ENCODE peak calls at places on chromosomes 5 and 9, in five cellular contexts. One of them, this sample, is unnamed.

GRCh38 chr9:81652058-81652457 is 37.3 kb downstream of the TLE1 start:
- DNase-seq in heart left ventricle: no peak
- DNase-seq in MM.1S: no peak
- DNase-seq in HCT116: no peak
- DNase-seq in PC-9: no peak
- DNase-seq in this sample: no peak

GRCh38 chr9:121242219-121242954 is 25.6 kb upstream of the GSN start:
- DNase-seq in heart left ventricle: no peak
- DNase-seq in MM.1S: no peak
- DNase-seq in HCT116: no peak
- DNase-seq in PC-9: no peak
- DNase-seq in this sample: no peak

GRCh38 chr9:130707225-130707976 is 13.8 kb downstream of the EXOSC2 start:
- DNase-seq in heart left ventricle: peak; percentile 77
- DNase-seq in MM.1S: peak; percentile 61
- DNase-seq in HCT116: no peak
- DNase-seq in PC-9: peak; percentile 59
- DNase-seq in this sample: no peak

GRCh38 chr5:52760695-52761366 is 26.9 kb upstream of the ITGA1 start:
- DNase-seq in heart left ventricle: no peak
- DNase-seq in MM.1S: no peak
- DNase-seq in HCT116: no peak
- DNase-seq in PC-9: no peak
- DNase-seq in this sample: no peak

GRCh38 chr5:43369651-43370050 is 42.5 kb downstream of the CCL28 start:
- DNase-seq in heart left ventricle: no peak
- DNase-seq in MM.1S: no peak
- DNase-seq in HCT116: no peak
- DNase-seq in PC-9: no peak
- DNase-seq in this sample: no peak

GRCh38 chr9:132644251-132644650 is 25.5 kb downstream of the DDX31 start:
- DNase-seq in heart left ventricle: no peak
- DNase-seq in MM.1S: no peak
- DNase-seq in HCT116: no peak
- DNase-seq in PC-9: no peak
- DNase-seq in this sample: no peak

GRCh38 chr9:70101265-70101664 is 57.6 kb downstream of the MAMDC2 start:
- DNase-seq in heart left ventricle: no peak
- DNase-seq in MM.1S: no peak
- DNase-seq in HCT116: no peak
- DNase-seq in PC-9: no peak
- DNase-seq in this sample: no peak

GRCh38 chr9:79769476-79770275 is 197.9 kb downstream of the TLE4 start:
- DNase-seq in heart left ventricle: no peak
- DNase-seq in MM.1S: no peak
- DNase-seq in HCT116: no peak
- DNase-seq in PC-9: no peak
- DNase-seq in this sample: no peak

GRCh38 chr5:90528704-90529233 is 615 bp downstream of the LYSMD3 start:
- DNase-seq in heart left ventricle: no peak
- DNase-seq in MM.1S: peak; percentile 38
- DNase-seq in HCT116: no peak
- DNase-seq in PC-9: no peak
- DNase-seq in this sample: no peak

GRCh38 chr9:9913276-9913832 is 699.4 kb downstream of the PTPRD start:
- DNase-seq in heart left ventricle: no peak
- DNase-seq in MM.1S: no peak
- DNase-seq in HCT116: no peak
- DNase-seq in PC-9: no peak
- DNase-seq in this sample: no peak

GRCh38 chr5:65867509-65868195 is 58.7 kb upstream of the ERBIN start:
- DNase-seq in heart left ventricle: no peak
- DNase-seq in MM.1S: no peak
- DNase-seq in HCT116: no peak
- DNase-seq in PC-9: no peak
- DNase-seq in this sample: no peak

GRCh38 chr5:171712616-171713015 is 73.0 kb upstream of the SMIM23 start:
- DNase-seq in heart left ventricle: no peak
- DNase-seq in MM.1S: no peak
- DNase-seq in HCT116: no peak
- DNase-seq in PC-9: no peak
- DNase-seq in this sample: peak; percentile 25

GRCh38 chr5:55234171-55234700 is 828 bp upstream of the CCNO start:
- DNase-seq in heart left ventricle: no peak
- DNase-seq in MM.1S: peak; percentile 42
- DNase-seq in HCT116: peak; percentile 12
- DNase-seq in PC-9: peak; percentile 45
- DNase-seq in this sample: no peak

GRCh38 chr5:1594336-1595106 is 70.8 kb upstream of the LPCAT1 start:
- DNase-seq in heart left ventricle: peak; percentile 85
- DNase-seq in MM.1S: no peak
- DNase-seq in HCT116: peak; percentile 74
- DNase-seq in PC-9: peak; percentile 85
- DNase-seq in this sample: no peak

GRCh38 chr9:87829756-87830155 is 52.9 kb upstream of the SPATA31E1 start:
- DNase-seq in heart left ventricle: no peak
- DNase-seq in MM.1S: no peak
- DNase-seq in HCT116: no peak
- DNase-seq in PC-9: no peak
- DNase-seq in this sample: no peak

GRCh38 chr5:24823625-24824024 is 178.8 kb upstream of the CDH10 start:
- DNase-seq in heart left ventricle: no peak
- DNase-seq in MM.1S: no peak
- DNase-seq in HCT116: no peak
- DNase-seq in PC-9: peak; percentile 95
- DNase-seq in this sample: no peak

GRCh38 chr5:90866333-90866732 is 307.7 kb downstream of the ADGRV1 start:
- DNase-seq in heart left ventricle: no peak
- DNase-seq in MM.1S: no peak
- DNase-seq in HCT116: peak; percentile 27
- DNase-seq in PC-9: no peak
- DNase-seq in this sample: no peak

DNA sequence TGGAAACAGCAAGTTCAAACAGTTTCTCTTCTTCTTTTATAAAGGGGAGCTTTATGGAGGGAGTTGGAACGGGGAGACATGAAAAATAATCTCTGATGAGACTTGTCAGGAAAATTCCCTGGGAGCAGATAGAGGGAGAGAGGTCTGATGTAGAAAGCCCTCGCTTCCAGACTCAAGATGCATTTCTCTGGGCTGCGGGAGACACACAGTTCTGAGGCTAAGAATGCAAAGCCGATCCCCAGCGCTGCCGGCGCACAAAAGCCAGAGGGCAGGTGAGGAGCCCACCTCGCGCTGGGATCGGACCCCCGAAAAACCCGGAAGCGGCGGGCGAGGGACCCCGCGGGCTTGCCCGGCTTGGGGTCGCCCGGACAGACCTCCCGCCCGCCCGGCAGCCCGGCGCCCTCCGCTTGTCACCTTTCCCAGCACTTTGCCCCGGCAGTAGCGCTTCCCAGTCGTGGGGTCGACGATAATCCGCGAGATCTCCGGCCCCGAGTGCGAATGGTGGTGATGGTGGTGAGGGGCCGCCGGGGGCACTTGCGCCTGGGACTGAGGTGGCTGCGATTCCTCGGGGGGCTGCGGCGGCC is 518 bp downstream of the PLK2 start:
- DNase-seq in heart left ventricle: peak; percentile 51
- DNase-seq in MM.1S: peak; percentile 44
- DNase-seq in HCT116: no peak
- DNase-seq in PC-9: peak; percentile 34
- DNase-seq in this sample: no peak
- H3K27ac ChIP-seq in heart left ventricle: peak overlapping the region; percentile 99
- H3K27ac ChIP-seq in MM.1S: peak overlapping the region; percentile 74
- H3K27ac ChIP-seq in HCT116: peak overlapping the region; percentile 92
- H3K27ac ChIP-seq in PC-9: peak overlapping the region; percentile 96
- H3K27ac ChIP-seq in this sample: peak overlapping the region; percentile 94

GRCh38 chr5:178077751-178078150 is 35.6 kb upstream of the N4BP3 start:
- DNase-seq in heart left ventricle: no peak
- DNase-seq in MM.1S: no peak
- DNase-seq in HCT116: no peak
- DNase-seq in PC-9: no peak
- DNase-seq in this sample: no peak

GRCh38 chr5:178078197-178078995 is 34.9 kb upstream of the N4BP3 start:
- DNase-seq in heart left ventricle: no peak
- DNase-seq in MM.1S: no peak
- DNase-seq in HCT116: no peak
- DNase-seq in PC-9: peak; percentile 89
- DNase-seq in this sample: no peak

GRCh38 chr5:178071108-178071507 is 42.2 kb upstream of the N4BP3 start:
- DNase-seq in heart left ventricle: no peak
- DNase-seq in MM.1S: no peak
- DNase-seq in HCT116: no peak
- DNase-seq in PC-9: no peak
- DNase-seq in this sample: no peak

GRCh38 chr5:178072749-178073148 is 40.6 kb upstream of the N4BP3 start:
- DNase-seq in heart left ventricle: no peak
- DNase-seq in MM.1S: no peak
- DNase-seq in HCT116: no peak
- DNase-seq in PC-9: no peak
- DNase-seq in this sample: no peak

DNA sequence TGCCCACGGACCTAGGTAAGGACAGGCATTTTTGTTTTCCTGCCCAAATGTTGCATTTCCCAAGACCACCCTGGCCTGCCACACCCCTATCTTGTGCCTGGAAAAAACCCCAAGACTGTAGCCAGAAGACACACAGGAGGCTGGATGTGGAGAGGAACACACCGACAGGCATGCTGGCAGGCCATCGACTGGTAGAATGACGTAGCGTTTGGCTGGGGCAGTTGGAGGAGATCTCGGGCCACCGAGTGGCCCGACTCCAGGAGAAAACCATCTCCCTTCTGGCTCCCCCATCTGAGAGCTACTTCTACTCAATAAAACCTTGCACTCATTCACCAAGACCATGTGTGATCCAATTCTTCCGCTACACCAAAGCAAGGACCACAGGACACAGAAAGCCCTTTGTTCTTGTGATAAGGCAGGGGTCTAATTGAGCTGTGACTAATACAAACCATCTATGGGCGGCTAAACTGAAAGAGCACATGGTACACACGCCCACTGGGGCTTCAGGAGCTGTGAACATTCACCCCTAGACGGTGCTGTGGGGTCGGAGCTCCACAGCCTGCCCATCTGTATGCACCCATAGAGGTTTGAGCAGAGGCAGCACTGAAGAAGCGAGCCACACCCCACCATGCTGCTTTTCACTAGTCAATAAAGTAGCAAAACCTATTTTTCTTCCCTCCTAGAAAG is 38.9 kb upstream of the N4BP3 start:
- DNase-seq in heart left ventricle: no peak
- DNase-seq in MM.1S: peak; percentile 71
- DNase-seq in HCT116: no peak
- DNase-seq in PC-9: no peak
- DNase-seq in this sample: no peak
- TF ChIP-seq CTCF in heart left ventricle: no peak
- TF ChIP-seq CTCF in MM.1S: peak; percentile 62
- TF ChIP-seq CTCF in HCT116: no peak
- TF ChIP-seq CTCF in PC-9: no peak
- TF ChIP-seq CTCF in this sample: no peak

GRCh38 chr9:112061152-112061740 is 113.9 kb downstream of the SUSD1 start:
- DNase-seq in heart left ventricle: peak; percentile 62
- DNase-seq in MM.1S: peak; percentile 44
- DNase-seq in HCT116: peak; percentile 61
- DNase-seq in PC-9: peak; percentile 68
- DNase-seq in this sample: no peak
- H3K4me1 ChIP-seq in heart left ventricle: peaks cover 26% of the 10 kb centered on the region
- H3K4me1 ChIP-seq in MM.1S: peaks cover 11% of the 10 kb centered on the region
- H3K4me1 ChIP-seq in HCT116: peaks cover 33% of the 10 kb centered on the region
- H3K4me1 ChIP-seq in PC-9: peaks cover 39% of the 10 kb centered on the region
- H3K4me1 ChIP-seq in this sample: peaks cover 61% of the 10 kb centered on the region

GRCh38 chr9:113205449-113206247 is 15.4 kb downstream of the FKBP15 start:
- DNase-seq in heart left ventricle: no peak
- DNase-seq in MM.1S: no peak
- DNase-seq in HCT116: no peak
- DNase-seq in PC-9: no peak
- DNase-seq in this sample: no peak

GRCh38 chr9:113215142-113215541 is 5.9 kb downstream of the FKBP15 start:
- DNase-seq in heart left ventricle: no peak
- DNase-seq in MM.1S: no peak
- DNase-seq in HCT116: peak; percentile 16
- DNase-seq in PC-9: no peak
- DNase-seq in this sample: no peak

GRCh38 chr9:113216406-113216805 is 4.7 kb downstream of the FKBP15 start:
- DNase-seq in heart left ventricle: no peak
- DNase-seq in MM.1S: no peak
- DNase-seq in HCT116: no peak
- DNase-seq in PC-9: no peak
- DNase-seq in this sample: no peak

DNA sequence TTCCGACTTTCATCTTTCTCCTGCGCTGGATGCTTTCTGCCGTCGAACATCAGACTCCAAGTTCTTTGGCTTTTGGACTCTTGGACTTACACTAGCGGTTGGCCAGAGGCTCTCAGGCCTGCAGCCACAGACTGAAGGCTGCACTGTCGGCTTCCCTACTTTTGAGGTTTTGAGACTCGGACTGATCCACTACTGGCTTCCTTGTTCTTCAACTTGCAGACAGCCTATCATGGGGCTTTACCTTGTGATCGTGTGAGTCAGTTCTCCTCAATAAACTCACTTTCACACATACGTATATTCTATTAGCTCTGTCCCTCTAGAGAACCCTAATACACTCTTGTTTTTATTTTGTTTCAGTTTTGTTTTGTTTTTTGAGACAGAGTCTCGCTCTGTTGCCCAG is 10.3 kb downstream of the FKBP15 start:
- DNase-seq in heart left ventricle: no peak
- DNase-seq in MM.1S: no peak
- DNase-seq in HCT116: no peak
- DNase-seq in PC-9: no peak
- DNase-seq in this sample: no peak
- H3K27ac ChIP-seq in heart left ventricle: no peak overlapping the region
- H3K27ac ChIP-seq in MM.1S: no peak overlapping the region
- H3K27ac ChIP-seq in HCT116: no peak overlapping the region
- H3K27ac ChIP-seq in PC-9: no peak overlapping the region
- H3K27ac ChIP-seq in this sample: no peak overlapping the region

GRCh38 chr5:132807163-132807838 is 5.8 kb upstream of the SOWAHA start:
- DNase-seq in heart left ventricle: no peak
- DNase-seq in MM.1S: no peak
- DNase-seq in HCT116: peak; percentile 57
- DNase-seq in PC-9: no peak
- DNase-seq in this sample: no peak
- TF ChIP-seq CTCF in heart left ventricle: no peak
- TF ChIP-seq CTCF in MM.1S: no peak
- TF ChIP-seq CTCF in HCT116: peak; percentile 60
- TF ChIP-seq CTCF in PC-9: no peak
- TF ChIP-seq CTCF in this sample: no peak

GRCh38 chr9:34574632-34575031 is 14.9 kb downstream of the CNTFR start:
- DNase-seq in heart left ventricle: peak; percentile 2
- DNase-seq in MM.1S: no peak
- DNase-seq in HCT116: no peak
- DNase-seq in PC-9: no peak
- DNase-seq in this sample: no peak

GRCh38 chr9:34576943-34577634 is 12.4 kb downstream of the CNTFR start:
- DNase-seq in heart left ventricle: no peak
- DNase-seq in MM.1S: no peak
- DNase-seq in HCT116: no peak
- DNase-seq in PC-9: no peak
- DNase-seq in this sample: no peak

GRCh38 chr9:34577635-34578240 is 11.8 kb downstream of the CNTFR start:
- DNase-seq in heart left ventricle: no peak
- DNase-seq in MM.1S: no peak
- DNase-seq in HCT116: no peak
- DNase-seq in PC-9: no peak
- DNase-seq in this sample: no peak

GRCh38 chr9:34576593-34576935 is 13.0 kb downstream of the CNTFR start:
- DNase-seq in heart left ventricle: no peak
- DNase-seq in MM.1S: no peak
- DNase-seq in HCT116: no peak
- DNase-seq in PC-9: no peak
- DNase-seq in this sample: no peak

GRCh38 chr9:34575775-34576592 is 13.5 kb downstream of the CNTFR start:
- DNase-seq in heart left ventricle: no peak
- DNase-seq in MM.1S: no peak
- DNase-seq in HCT116: no peak
- DNase-seq in PC-9: no peak
- DNase-seq in this sample: no peak
- H3K4me1 ChIP-seq in heart left ventricle: no peaks in the 10 kb centered on the region
- H3K4me1 ChIP-seq in MM.1S: no peaks in the 10 kb centered on the region
- H3K4me1 ChIP-seq in HCT116: no peaks in the 10 kb centered on the region
- H3K4me1 ChIP-seq in PC-9: no peaks in the 10 kb centered on the region
- H3K4me1 ChIP-seq in this sample: peaks cover 23% of the 10 kb centered on the region

This sample was measured in vagina.